ENCODE peak calls at places on chromosomes 4 and X, in six cellular contexts. One of them, this sample, is unnamed.

GRCh38 chr4:162061214-162061613 is 102.6 kb downstream of the FSTL5 start:
- DNase-seq in A549: peak; percentile 5
- DNase-seq in brain microvascular endothelial cell: peak; percentile 37
- DNase-seq in fibroblast of pulmonary artery: no peak
- DNase-seq in suprapubic skin: no peak
- DNase-seq in endodermal cell: peak; percentile 63
- DNase-seq in this sample: no peak

GRCh38 chr4:156346959-156347385 is 393.3 kb upstream of the CTSO start:
- DNase-seq in A549: no peak
- DNase-seq in brain microvascular endothelial cell: no peak
- DNase-seq in fibroblast of pulmonary artery: no peak
- DNase-seq in suprapubic skin: no peak
- DNase-seq in endodermal cell: peak; percentile 79
- DNase-seq in this sample: no peak

GRCh38 chrX:53313746-53314105 is 32.3 kb upstream of the IQSEC2 start:
- DNase-seq in A549: no peak
- DNase-seq in brain microvascular endothelial cell: no peak
- DNase-seq in fibroblast of pulmonary artery: no peak
- DNase-seq in suprapubic skin: no peak
- DNase-seq in endodermal cell: no peak
- DNase-seq in this sample: no peak

GRCh38 chr4:140645614-140646412 is 77.1 kb upstream of the UCP1 start:
- DNase-seq in A549: no peak
- DNase-seq in brain microvascular endothelial cell: no peak
- DNase-seq in fibroblast of pulmonary artery: no peak
- DNase-seq in suprapubic skin: no peak
- DNase-seq in endodermal cell: no peak
- DNase-seq in this sample: no peak

GRCh38 chr4:69977582-69977981 is 12.1 kb upstream of the CSN2 start:
- DNase-seq in A549: no peak
- DNase-seq in brain microvascular endothelial cell: peak; percentile 3
- DNase-seq in fibroblast of pulmonary artery: peak; percentile 23
- DNase-seq in suprapubic skin: no peak
- DNase-seq in endodermal cell: no peak
- DNase-seq in this sample: no peak

GRCh38 chr4:155703486-155704227 is 37.0 kb downstream of the GUCY1A1 start:
- DNase-seq in A549: no peak
- DNase-seq in brain microvascular endothelial cell: no peak
- DNase-seq in fibroblast of pulmonary artery: no peak
- DNase-seq in suprapubic skin: no peak
- DNase-seq in endodermal cell: no peak
- DNase-seq in this sample: no peak

GRCh38 chrX:27728291-27728690 is 79.5 kb upstream of the MAGEB10 start:
- DNase-seq in A549: peak; percentile 2
- DNase-seq in brain microvascular endothelial cell: peak; percentile 1
- DNase-seq in fibroblast of pulmonary artery: peak; percentile 72
- DNase-seq in suprapubic skin: no peak
- DNase-seq in endodermal cell: no peak
- DNase-seq in this sample: no peak

GRCh38 chr4:53377319-53378170 is at the start of gene FIP1L1:
- DNase-seq in A549: peak; percentile 89
- DNase-seq in brain microvascular endothelial cell: peak; percentile 89
- DNase-seq in fibroblast of pulmonary artery: peak; percentile 94
- DNase-seq in suprapubic skin: peak; percentile 95
- DNase-seq in endodermal cell: peak; percentile 96
- DNase-seq in this sample: peak; percentile 54

GRCh38 chr4:55758081-55758480 is 61.5 kb upstream of the EXOC1L start:
- DNase-seq in A549: no peak
- DNase-seq in brain microvascular endothelial cell: no peak
- DNase-seq in fibroblast of pulmonary artery: no peak
- DNase-seq in suprapubic skin: no peak
- DNase-seq in endodermal cell: no peak
- DNase-seq in this sample: no peak

GRCh38 chr4:10731162-10731561 is 46.6 kb upstream of the CLNK start:
- DNase-seq in A549: no peak
- DNase-seq in brain microvascular endothelial cell: no peak
- DNase-seq in fibroblast of pulmonary artery: no peak
- DNase-seq in suprapubic skin: no peak
- DNase-seq in endodermal cell: no peak
- DNase-seq in this sample: no peak

GRCh38 chr4:99518883-99519282 is 8.1 kb downstream of the C4orf17 start:
- DNase-seq in A549: no peak
- DNase-seq in brain microvascular endothelial cell: no peak
- DNase-seq in fibroblast of pulmonary artery: no peak
- DNase-seq in suprapubic skin: no peak
- DNase-seq in endodermal cell: no peak
- DNase-seq in this sample: no peak

GRCh38 chr4:122855491-122855890 is 28.9 kb downstream of the FGF2 start:
- DNase-seq in A549: no peak
- DNase-seq in brain microvascular endothelial cell: no peak
- DNase-seq in fibroblast of pulmonary artery: no peak
- DNase-seq in suprapubic skin: no peak
- DNase-seq in endodermal cell: no peak
- DNase-seq in this sample: no peak

GRCh38 chrX:12595746-12596145 is 195.5 kb upstream of the PRPS2 start:
- DNase-seq in A549: no peak
- DNase-seq in brain microvascular endothelial cell: no peak
- DNase-seq in fibroblast of pulmonary artery: no peak
- DNase-seq in suprapubic skin: no peak
- DNase-seq in endodermal cell: no peak
- DNase-seq in this sample: no peak

GRCh38 chr4:145285928-145286327 is 105.5 kb upstream of the OTUD4 start:
- DNase-seq in A549: no peak
- DNase-seq in brain microvascular endothelial cell: peak; percentile 7
- DNase-seq in fibroblast of pulmonary artery: peak; percentile 36
- DNase-seq in suprapubic skin: no peak
- DNase-seq in endodermal cell: no peak
- DNase-seq in this sample: no peak

GRCh38 chr4:173534439-173534838 is 4.4 kb upstream of the HAND2 start:
- DNase-seq in A549: no peak
- DNase-seq in brain microvascular endothelial cell: no peak
- DNase-seq in fibroblast of pulmonary artery: no peak
- DNase-seq in suprapubic skin: no peak
- DNase-seq in endodermal cell: no peak
- DNase-seq in this sample: no peak

GRCh38 chrX:133085785-133086184 is 11.1 kb downstream of the USP26 start:
- DNase-seq in A549: no peak
- DNase-seq in brain microvascular endothelial cell: no peak
- DNase-seq in fibroblast of pulmonary artery: no peak
- DNase-seq in suprapubic skin: no peak
- DNase-seq in endodermal cell: no peak
- DNase-seq in this sample: no peak

GRCh38 chr4:140893939-140894338 is 137.8 kb upstream of the TBC1D9 start:
- DNase-seq in A549: no peak
- DNase-seq in brain microvascular endothelial cell: no peak
- DNase-seq in fibroblast of pulmonary artery: peak; percentile 14
- DNase-seq in suprapubic skin: no peak
- DNase-seq in endodermal cell: no peak
- DNase-seq in this sample: peak; percentile 69

GRCh38 chrX:88101968-88102367 is 584.4 kb downstream of the KLHL4 start:
- DNase-seq in A549: no peak
- DNase-seq in brain microvascular endothelial cell: no peak
- DNase-seq in fibroblast of pulmonary artery: no peak
- DNase-seq in suprapubic skin: no peak
- DNase-seq in endodermal cell: no peak
- DNase-seq in this sample: no peak

GRCh38 chr4:130703211-130703920 is 1607.4 kb downstream of the C4orf33 start:
- DNase-seq in A549: no peak
- DNase-seq in brain microvascular endothelial cell: no peak
- DNase-seq in fibroblast of pulmonary artery: no peak
- DNase-seq in suprapubic skin: no peak
- DNase-seq in endodermal cell: no peak
- DNase-seq in this sample: no peak

GRCh38 chrX:63810746-63811145 is 25.7 kb upstream of the ARHGEF9 start:
- DNase-seq in A549: no peak
- DNase-seq in brain microvascular endothelial cell: no peak
- DNase-seq in fibroblast of pulmonary artery: no peak
- DNase-seq in suprapubic skin: no peak
- DNase-seq in endodermal cell: no peak
- DNase-seq in this sample: no peak

GRCh38 chrX:63809158-63809557 is 24.1 kb upstream of the ARHGEF9 start:
- DNase-seq in A549: no peak
- DNase-seq in brain microvascular endothelial cell: no peak
- DNase-seq in fibroblast of pulmonary artery: no peak
- DNase-seq in suprapubic skin: no peak
- DNase-seq in endodermal cell: no peak
- DNase-seq in this sample: no peak

DNA sequence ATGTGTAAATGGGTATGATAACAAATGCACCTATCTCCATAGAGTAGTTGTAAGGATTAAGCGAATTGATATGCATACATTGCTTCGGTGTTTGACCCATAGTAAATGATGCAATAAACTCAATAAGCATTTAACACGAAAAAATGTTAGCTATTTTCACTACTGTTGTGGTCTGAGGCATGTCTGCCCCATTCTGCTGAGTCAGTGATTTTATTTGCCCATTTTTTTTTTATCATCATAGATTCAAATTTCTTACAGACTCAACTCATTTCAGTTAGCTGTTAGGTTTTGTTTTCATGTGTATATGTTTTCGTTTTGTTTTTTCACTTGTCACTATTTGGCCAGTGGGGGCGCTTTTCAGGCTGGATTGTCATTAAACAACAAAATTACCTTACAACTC is 27.8 kb upstream of the ARHGEF9 start:
- DNase-seq in A549: no peak
- DNase-seq in brain microvascular endothelial cell: no peak
- DNase-seq in fibroblast of pulmonary artery: no peak
- DNase-seq in suprapubic skin: no peak
- DNase-seq in endodermal cell: no peak
- DNase-seq in this sample: no peak
- TF ChIP-seq CTCF in A549: no peak
- TF ChIP-seq CTCF in brain microvascular endothelial cell: no peak
- TF ChIP-seq CTCF in fibroblast of pulmonary artery: no peak
- TF ChIP-seq CTCF in suprapubic skin: no peak
- TF ChIP-seq CTCF in endodermal cell: peak; percentile 44
- TF ChIP-seq CTCF in this sample: peak; percentile 6

GRCh38 chr4:1883583-1883982 is 12.4 kb downstream of the NSD2 start:
- DNase-seq in A549: no peak
- DNase-seq in brain microvascular endothelial cell: no peak
- DNase-seq in fibroblast of pulmonary artery: no peak
- DNase-seq in suprapubic skin: no peak
- DNase-seq in endodermal cell: no peak
- DNase-seq in this sample: no peak
- H3K4me3 ChIP-seq in A549: no peak overlapping the region
- H3K4me3 ChIP-seq in brain microvascular endothelial cell: no peak overlapping the region
- H3K4me3 ChIP-seq in fibroblast of pulmonary artery: no peak overlapping the region
- H3K4me3 ChIP-seq in suprapubic skin: no peak overlapping the region
- H3K4me3 ChIP-seq in endodermal cell: no peak overlapping the region
- H3K4me3 ChIP-seq in this sample: no peak overlapping the region

DNA sequence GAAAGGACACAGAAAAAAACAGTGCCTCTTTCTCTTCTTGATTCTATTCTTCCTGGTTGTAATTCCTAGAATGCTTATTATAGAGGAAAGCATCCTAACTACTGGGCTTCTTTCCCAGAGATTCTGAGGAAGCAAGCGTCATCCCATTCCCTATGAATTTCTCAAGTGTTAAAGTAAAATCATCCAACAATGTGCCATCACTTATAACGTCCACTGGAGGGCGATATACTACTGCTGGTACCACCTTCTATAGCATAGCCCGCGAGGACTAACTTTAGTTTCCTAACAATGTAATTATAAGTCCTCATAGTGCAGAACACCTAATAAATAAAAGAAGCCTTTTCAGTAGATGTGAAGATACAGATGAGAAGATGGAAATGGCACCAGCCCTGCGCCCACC is 4.4 kb downstream of the CENPVL3 start:
- DNase-seq in A549: peak; percentile 35
- DNase-seq in brain microvascular endothelial cell: peak; percentile 15
- DNase-seq in fibroblast of pulmonary artery: peak; percentile 56
- DNase-seq in suprapubic skin: no peak
- DNase-seq in endodermal cell: peak; percentile 50
- DNase-seq in this sample: peak; percentile 11
- TF ChIP-seq CTCF in A549: peak; percentile 42
- TF ChIP-seq CTCF in brain microvascular endothelial cell: peak; percentile 63
- TF ChIP-seq CTCF in fibroblast of pulmonary artery: peak; percentile 58
- TF ChIP-seq CTCF in suprapubic skin: no peak
- TF ChIP-seq CTCF in endodermal cell: peak; percentile 79
- TF ChIP-seq CTCF in this sample: peak; percentile 61

GRCh38 chr4:113290666-113291065 is 241.2 kb downstream of the ANK2 start:
- DNase-seq in A549: no peak
- DNase-seq in brain microvascular endothelial cell: no peak
- DNase-seq in fibroblast of pulmonary artery: no peak
- DNase-seq in suprapubic skin: no peak
- DNase-seq in endodermal cell: no peak
- DNase-seq in this sample: no peak

GRCh38 chr4:113294910-113295309 is 245.5 kb downstream of the ANK2 start:
- DNase-seq in A549: no peak
- DNase-seq in brain microvascular endothelial cell: no peak
- DNase-seq in fibroblast of pulmonary artery: peak; percentile 29
- DNase-seq in suprapubic skin: no peak
- DNase-seq in endodermal cell: no peak
- DNase-seq in this sample: no peak

GRCh38 chr4:113293043-113293560 is 243.6 kb downstream of the ANK2 start:
- DNase-seq in A549: no peak
- DNase-seq in brain microvascular endothelial cell: peak; percentile 30
- DNase-seq in fibroblast of pulmonary artery: peak; percentile 78
- DNase-seq in suprapubic skin: no peak
- DNase-seq in endodermal cell: no peak
- DNase-seq in this sample: no peak

GRCh38 chr4:113292371-113293042 is 243.1 kb downstream of the ANK2 start:
- DNase-seq in A549: no peak
- DNase-seq in brain microvascular endothelial cell: no peak
- DNase-seq in fibroblast of pulmonary artery: peak; percentile 43
- DNase-seq in suprapubic skin: no peak
- DNase-seq in endodermal cell: peak; percentile 87
- DNase-seq in this sample: no peak

GRCh38 chr4:113293673-113294072 is 244.2 kb downstream of the ANK2 start:
- DNase-seq in A549: no peak
- DNase-seq in brain microvascular endothelial cell: no peak
- DNase-seq in fibroblast of pulmonary artery: peak; percentile 43
- DNase-seq in suprapubic skin: no peak
- DNase-seq in endodermal cell: no peak
- DNase-seq in this sample: no peak
- H3K4me3 ChIP-seq in A549: no peak overlapping the region
- H3K4me3 ChIP-seq in brain microvascular endothelial cell: no peak overlapping the region
- H3K4me3 ChIP-seq in fibroblast of pulmonary artery: peak overlapping the region; percentile 29
- H3K4me3 ChIP-seq in suprapubic skin: peak overlapping the region; percentile 36
- H3K4me3 ChIP-seq in endodermal cell: no peak overlapping the region
- H3K4me3 ChIP-seq in this sample: no peak overlapping the region

GRCh38 chr4:5717449-5718158 is 6.6 kb downstream of the EVC start:
- DNase-seq in A549: no peak
- DNase-seq in brain microvascular endothelial cell: no peak
- DNase-seq in fibroblast of pulmonary artery: no peak
- DNase-seq in suprapubic skin: no peak
- DNase-seq in endodermal cell: no peak
- DNase-seq in this sample: no peak
- TF ChIP-seq CTCF in A549: no peak
- TF ChIP-seq CTCF in brain microvascular endothelial cell: no peak
- TF ChIP-seq CTCF in fibroblast of pulmonary artery: no peak
- TF ChIP-seq CTCF in suprapubic skin: no peak
- TF ChIP-seq CTCF in endodermal cell: no peak
- TF ChIP-seq CTCF in this sample: no peak

DNA sequence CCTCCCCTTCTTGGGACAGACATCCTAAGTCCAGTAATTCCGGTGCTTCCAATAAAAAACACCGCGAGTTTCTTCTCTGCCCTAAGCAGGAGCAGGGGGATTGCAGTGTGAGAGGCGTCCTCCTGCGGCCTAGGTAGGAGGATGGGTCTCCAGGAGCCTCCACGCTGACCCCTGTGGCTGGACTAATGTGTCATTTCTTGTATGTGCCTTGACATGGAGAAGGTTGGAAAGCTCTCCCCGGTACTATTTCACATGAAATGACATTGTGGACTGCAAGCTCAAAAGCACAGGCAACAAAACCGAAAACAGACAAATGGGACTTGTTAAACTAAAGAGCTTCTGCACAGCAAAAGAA is 66.6 kb upstream of the ENPP6 start:
- DNase-seq in A549: no peak
- DNase-seq in brain microvascular endothelial cell: no peak
- DNase-seq in fibroblast of pulmonary artery: no peak
- DNase-seq in suprapubic skin: no peak
- DNase-seq in endodermal cell: no peak
- DNase-seq in this sample: no peak
- H3K4me3 ChIP-seq in A549: no peak overlapping the region
- H3K4me3 ChIP-seq in brain microvascular endothelial cell: no peak overlapping the region
- H3K4me3 ChIP-seq in fibroblast of pulmonary artery: no peak overlapping the region
- H3K4me3 ChIP-seq in suprapubic skin: no peak overlapping the region
- H3K4me3 ChIP-seq in endodermal cell: no peak overlapping the region
- H3K4me3 ChIP-seq in this sample: no peak overlapping the region

This sample was measured in AG09309.